ENCODE peak calls at places on chromosomes 5 and 9, in four cellular contexts. Q is PC-3, V is Calu3, O is right cardiac atrium. N is an unnamed sample.

GRCh38 chr9:131446276-131446675 is 52.4 kb downstream of the PRRC2B start:
- DNase-seq in Q (no peak), V (no peak), O (no peak), N (no peak)

GRCh38 chr9:14358523-14358922 is 44.6 kb upstream of the NFIB start:
- DNase-seq in Q (peak; percentile 28), V (no peak), O (no peak), N (no peak)

GRCh38 chr5:149412783-149413476 is 33.8 kb upstream of the IL17B start:
- DNase-seq in Q (no peak), V (no peak), O (peak; percentile 65), N (no peak)

GRCh38 chr5:139745121-139745799 is 50.3 kb upstream of the PSD2 start:
- DNase-seq in Q (peak; percentile 39), V (peak; percentile 57), O (peak; percentile 85), N (peak; percentile 57)

GRCh38 chr5:169183581-169183980 is 117.4 kb downstream of the SLIT3 start:
- DNase-seq in Q (no peak), V (no peak), O (no peak), N (no peak)

GRCh38 chr5:27328480-27328879 is 290.1 kb upstream of the CDH9 start:
- DNase-seq in Q (peak; percentile 75), V (no peak), O (no peak), N (no peak)

GRCh38 chr5:127187711-127188110 is 102.9 kb upstream of the MEGF10 start:
- DNase-seq in Q (no peak), V (no peak), O (no peak), N (no peak)

GRCh38 chr5:154620406-154620805 is 134.8 kb upstream of the LARP1 start:
- DNase-seq in Q (no peak), V (no peak), O (no peak), N (no peak)

N was measured in heart left ventricle.